ENCODE peak calls at places on chromosomes 5 and 9, in eight cellular contexts. Y is thyroid gland, F is IMR-90, O is HCT116, V is testis, W is prostate gland, P is body of pancreas, H is adrenal gland. D is an unnamed sample.

GRCh38 chr5:142330444-142330843 is 5.6 kb upstream of the SPRY4 start:
- DNase-seq in Y (no peak), F (no peak), O (no peak), V (no peak), W (no peak), P (no peak), H (no peak), D (no peak)

GRCh38 chr9:136438909-136439549 is 616 bp downstream of the INPP5E start:
- DNase-seq in Y (peak; percentile 35), F (peak; percentile 11), O (no peak), V (no peak), W (no peak), P (peak; percentile 21), H (no peak), D (peak; percentile 38)

GRCh38 chr5:176780951-176781350 is 29.4 kb upstream of the UNC5A start:
- DNase-seq in Y (peak; percentile 42), F (no peak), O (no peak), V (no peak), W (no peak), P (peak; percentile 8), H (peak; percentile 16), D (no peak)

GRCh38 chr5:83368317-83368716 is 103.2 kb upstream of the VCAN start:
- DNase-seq in Y (no peak), F (peak; percentile 88), O (peak; percentile 26), V (no peak), W (no peak), P (peak; percentile 49), H (peak; percentile 27), D (no peak)

GRCh38 chr5:136399512-136399911 is 34.2 kb upstream of the TRPC7 start:
- DNase-seq in Y (no peak), F (peak; percentile 1), O (no peak), V (no peak), W (no peak), P (no peak), H (no peak), D (no peak)

GRCh38 chr5:57878301-57878722 is 395.7 kb upstream of the ACTBL2 start:
- DNase-seq in Y (no peak), F (no peak), O (no peak), V (no peak), W (no peak), P (no peak), H (no peak), D (no peak)

GRCh38 chr9:134059188-134059641 is 8.6 kb downstream of the BRD3 start:
- DNase-seq in Y (no peak), F (no peak), O (no peak), V (no peak), W (no peak), P (no peak), H (no peak), D (no peak)

GRCh38 chr9:26802921-26803320 is 89.7 kb downstream of the CAAP1 start:
- DNase-seq in Y (no peak), F (no peak), O (no peak), V (no peak), W (no peak), P (no peak), H (no peak), D (no peak)

GRCh38 chr5:36777105-36777757 is 99.3 kb upstream of the NIPBL start:
- DNase-seq in Y (peak; percentile 53), F (peak; percentile 27), O (peak; percentile 15), V (peak; percentile 47), W (no peak), P (peak; percentile 49), H (peak; percentile 20), D (no peak)

GRCh38 chr5:140113699-140114263 is at the start of gene PURA:
- DNase-seq in Y (peak; percentile 95), F (peak; percentile 92), O (peak; percentile 75), V (peak; percentile 95), W (peak; percentile 92), P (peak; percentile 97), H (peak; percentile 96), D (peak; percentile 95)

GRCh38 chr5:170880084-170880483 is 18.3 kb downstream of the RANBP17 start:
- DNase-seq in Y (no peak), F (no peak), O (no peak), V (no peak), W (no peak), P (no peak), H (no peak), D (no peak)

GRCh38 chr9:93262537-93263310 is 78.8 kb downstream of the WNK2 start:
- DNase-seq in Y (peak; percentile 46), F (no peak), O (no peak), V (peak; percentile 13), W (no peak), P (peak; percentile 80), H (no peak), D (no peak)

GRCh38 chr5:952597-953271 is 55.9 kb upstream of the NKD2 start:
- DNase-seq in Y (no peak), F (no peak), O (no peak), V (no peak), W (no peak), P (no peak), H (no peak), D (no peak)

GRCh38 chr5:81212211-81212687 is 20.9 kb upstream of the CKMT2 start:
- DNase-seq in Y (no peak), F (no peak), O (no peak), V (no peak), W (no peak), P (peak; percentile 83), H (no peak), D (no peak)
- TF ChIP-seq CTCF in Y (no peak), F (no peak), O (no peak), V (no peak), W (no peak), P (no peak), H (no peak), D (no peak)

DNA sequence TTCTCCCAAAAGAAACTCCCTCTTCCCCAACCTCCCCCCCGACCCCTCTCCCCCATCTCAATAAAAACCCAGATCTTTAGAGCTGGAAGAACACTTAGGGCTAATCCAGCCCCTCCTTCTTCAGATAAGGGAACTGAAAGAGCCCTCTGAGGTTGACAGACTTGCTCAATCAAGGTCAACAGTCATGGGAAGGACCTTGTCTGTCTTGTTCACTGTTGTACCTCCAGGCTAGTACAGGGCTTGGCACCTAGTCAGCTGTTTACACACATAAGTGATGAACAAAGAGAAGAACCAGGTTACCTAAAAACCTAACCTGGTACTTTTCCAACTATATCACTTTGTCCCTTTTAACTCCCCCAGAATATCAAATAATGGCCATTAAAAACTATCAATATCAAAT is 2.4 kb downstream of the TTC39B start:
- DNase-seq in Y (no peak), F (no peak), O (no peak), V (no peak), W (no peak), P (no peak), H (no peak), D (no peak)
- H3K27me3 ChIP-seq in Y (no peaks in the 10 kb centered on the region), F (no peaks in the 10 kb centered on the region), O (no peaks in the 10 kb centered on the region), V (no peaks in the 10 kb centered on the region), W (no peaks in the 10 kb centered on the region), P (no peaks in the 10 kb centered on the region), H (no peaks in the 10 kb centered on the region), D (no peaks in the 10 kb centered on the region)

GRCh38 chr5:80182802-80183645 is 72.8 kb downstream of the SERINC5 start:
- DNase-seq in Y (no peak), F (no peak), O (no peak), V (no peak), W (no peak), P (no peak), H (no peak), D (no peak)

GRCh38 chr5:80177236-80177635 is 78.6 kb downstream of the SERINC5 start:
- DNase-seq in Y (no peak), F (no peak), O (no peak), V (no peak), W (no peak), P (no peak), H (no peak), D (no peak)

GRCh38 chr5:80184235-80185023 is 71.4 kb downstream of the SERINC5 start:
- DNase-seq in Y (peak; percentile 47), F (no peak), O (no peak), V (no peak), W (no peak), P (peak; percentile 86), H (no peak), D (no peak)

GRCh38 chr5:80185095-80185494 is 70.8 kb downstream of the SERINC5 start:
- DNase-seq in Y (no peak), F (no peak), O (no peak), V (no peak), W (no peak), P (no peak), H (no peak), D (no peak)

DNA sequence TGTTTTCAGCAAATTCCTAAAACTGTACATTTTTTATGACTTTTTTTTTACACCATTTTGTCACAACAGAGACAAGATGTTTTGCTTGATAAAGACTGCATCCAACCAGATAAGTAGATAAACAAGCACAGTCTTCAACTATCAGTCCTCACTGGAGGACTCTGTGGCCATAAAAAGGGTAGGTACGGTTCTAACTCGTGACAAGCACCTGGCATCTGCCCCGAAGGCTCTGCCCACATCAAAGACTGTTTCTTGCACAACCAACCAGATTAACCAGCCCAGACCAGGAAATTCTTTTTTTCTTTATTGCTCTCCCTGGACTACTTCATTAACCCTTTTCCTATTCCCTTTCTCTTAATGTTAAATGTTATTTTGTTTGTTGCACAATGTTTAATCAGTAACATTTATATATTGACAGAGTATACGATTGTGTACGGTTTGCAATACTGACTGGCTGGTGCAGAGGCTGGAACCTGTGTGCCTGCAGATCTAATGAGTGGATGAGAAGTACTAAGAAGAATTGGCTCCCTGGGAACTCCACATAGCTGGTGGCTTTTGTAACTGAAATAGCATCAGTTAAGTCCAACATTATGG is 74.1 kb downstream of the SERINC5 start:
- DNase-seq in Y (peak; percentile 54), F (no peak), O (peak; percentile 88), V (no peak), W (peak; percentile 94), P (peak; percentile 89), H (peak; percentile 81), D (peak; percentile 22)
- TF ChIP-seq POLR2A in Y (no peak), F (no peak), O (no peak), V (no peak), W (no peak), P (no peak), H (no peak), D (no peak)

GRCh38 chr5:41347569-41347968 is 134.2 kb upstream of the C6 start:
- DNase-seq in Y (no peak), F (no peak), O (no peak), V (no peak), W (no peak), P (no peak), H (no peak), D (no peak)

GRCh38 chr5:41345295-41345694 is 132.0 kb upstream of the C6 start:
- DNase-seq in Y (no peak), F (no peak), O (no peak), V (no peak), W (no peak), P (no peak), H (no peak), D (no peak)

GRCh38 chr5:41349846-41350245 is 136.5 kb upstream of the C6 start:
- DNase-seq in Y (no peak), F (no peak), O (no peak), V (peak; percentile 31), W (no peak), P (no peak), H (no peak), D (no peak)

DNA sequence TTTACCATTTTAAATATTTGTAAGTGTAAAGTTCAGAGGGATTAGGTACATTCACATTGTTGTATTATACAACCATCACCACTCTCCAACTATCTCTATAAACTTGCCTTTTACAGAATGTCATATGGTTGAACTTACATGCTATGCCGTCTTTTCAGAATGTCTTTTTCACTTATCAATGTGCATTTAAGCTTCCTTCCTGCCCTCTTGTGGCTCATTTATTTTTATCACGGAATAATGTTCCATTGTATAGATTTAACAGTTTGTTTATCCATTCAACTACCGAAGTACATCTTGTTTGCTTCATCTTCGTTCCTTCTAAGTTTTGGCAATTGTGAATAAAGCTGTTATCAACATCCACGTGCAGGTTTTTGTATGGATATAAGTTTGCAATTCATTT is 133.3 kb upstream of the C6 start:
- DNase-seq in Y (no peak), F (peak; percentile 49), O (peak; percentile 3), V (no peak), W (no peak), P (no peak), H (no peak), D (no peak)
- TF ChIP-seq CTCF in Y (no peak), F (peak; percentile 43), O (peak; percentile 27), V (no peak), W (no peak), P (no peak), H (peak; percentile 12), D (no peak)